ENCODE peak calls at places on chromosomes 11 and 22, in nine cellular contexts. V is SK-N-SH, L is fibroblast of the aortic adventitia, Y is cardiac fibroblast, T is progenitor cell of endocrine pancreas, M is transverse colon, X is AG10803, D is heart left ventricle, B is thyroid gland. N is an unnamed sample.

GRCh38 chr11:131370901-131371790 is 731 bp downstream of the NTM start:
- DNase-seq in V (peak), L (no peak), Y (no peak), T (no peak), M (no peak), X (no peak), D (no peak), B (peak), N (no peak)

GRCh38 chr11:118277312-118277711 is 13.2 kb upstream of the MPZL2 start:
- DNase-seq in V (no peak), L (peak), Y (peak), T (no peak), M (no peak), X (peak), D (no peak), B (peak), N (peak)

GRCh38 chr22:29071261-29072045 is 1.4 kb upstream of the KREMEN1 start:
- DNase-seq in V (no peak), L (peak), Y (peak), T (peak), M (peak), X (no peak), D (peak), B (peak), N (peak)

GRCh38 chr11:76208829-76209670 is 2.7 kb upstream of the WNT11 start:
- DNase-seq in V (peak), L (peak), Y (peak), T (peak), M (peak), X (peak), D (peak), B (peak), N (peak)

GRCh38 chr11:22337571-22338464 is at the start of gene SLC17A6:
- DNase-seq in V (no peak), L (peak), Y (peak), T (peak), M (no peak), X (peak), D (no peak), B (peak), N (peak)

GRCh38 chr11:21565283-21565682 is 627.6 kb upstream of the ANO5 start:
- DNase-seq in V (no peak), L (no peak), Y (no peak), T (no peak), M (no peak), X (no peak), D (no peak), B (no peak), N (no peak)

GRCh38 chr11:830295-831131 is 2.2 kb upstream of the CD151 start:
- DNase-seq in V (peak), L (peak), Y (no peak), T (peak), M (peak), X (peak), D (peak), B (peak), N (peak)

GRCh38 chr11:63838150-63838681 is 694 bp upstream of the MARK2 start:
- DNase-seq in V (no peak), L (no peak), Y (no peak), T (no peak), M (peak), X (no peak), D (no peak), B (no peak), N (peak)

GRCh38 chr22:41576877-41577276 is 12.8 kb downstream of the PMM1 start:
- DNase-seq in V (peak), L (peak), Y (peak), T (peak), M (peak), X (peak), D (peak), B (no peak), N (peak)

GRCh38 chr22:50318698-50319411 is 8.0 kb downstream of the DENND6B start:
- DNase-seq in V (peak), L (no peak), Y (no peak), T (no peak), M (no peak), X (no peak), D (no peak), B (no peak), N (no peak)

GRCh38 chr11:20599424-20600346 is at the start of gene SLC6A5:
- DNase-seq in V (no peak), L (peak), Y (peak), T (peak), M (no peak), X (peak), D (peak), B (peak), N (peak)

GRCh38 chr22:27349456-27349855 is 452.1 kb downstream of the MN1 start:
- DNase-seq in V (no peak), L (peak), Y (peak), T (no peak), M (no peak), X (peak), D (no peak), B (no peak), N (no peak)

GRCh38 chr22:27877501-27877900 is 41.6 kb downstream of the PITPNB start:
- DNase-seq in V (no peak), L (no peak), Y (no peak), T (no peak), M (no peak), X (no peak), D (no peak), B (no peak), N (no peak)

GRCh38 chr11:8222820-8223512 is 40.7 kb downstream of the LMO1 start:
- DNase-seq in V (no peak), L (no peak), Y (no peak), T (no peak), M (peak), X (no peak), D (no peak), B (no peak), N (no peak)

GRCh38 chr11:75592699-75593098 is 30.6 kb downstream of the SERPINH1 start:
- DNase-seq in V (no peak), L (no peak), Y (no peak), T (no peak), M (peak), X (no peak), D (no peak), B (no peak), N (no peak)

GRCh38 chr11:83572521-83572920 is 286.4 kb upstream of the CCDC90B start:
- DNase-seq in V (no peak), L (no peak), Y (no peak), T (no peak), M (no peak), X (peak), D (no peak), B (no peak), N (no peak)

GRCh38 chr22:40680819-40681183 is 1.5 kb downstream of the MCHR1 start:
- DNase-seq in V (no peak), L (no peak), Y (no peak), T (no peak), M (no peak), X (no peak), D (no peak), B (no peak), N (no peak)

GRCh38 chr11:11442791-11443190 is 89.7 kb upstream of the CSNK2A3 start:
- DNase-seq in V (no peak), L (no peak), Y (no peak), T (no peak), M (no peak), X (no peak), D (no peak), B (no peak), N (no peak)

GRCh38 chr22:29461263-29461662 is 18.8 kb upstream of the NEFH start:
- DNase-seq in V (no peak), L (no peak), Y (no peak), T (no peak), M (no peak), X (no peak), D (no peak), B (no peak), N (no peak)

GRCh38 chr11:127056338-127056971 is 55.9 kb upstream of the KIRREL3 start:
- DNase-seq in V (peak), L (no peak), Y (no peak), T (no peak), M (no peak), X (no peak), D (no peak), B (no peak), N (no peak)

GRCh38 chr22:19852177-19852781 is 2.4 kb downstream of the GNB1L start:
- DNase-seq in V (no peak), L (no peak), Y (no peak), T (no peak), M (no peak), X (no peak), D (no peak), B (no peak), N (no peak)

GRCh38 chr11:69828971-69829344 is 9.7 kb upstream of the FGF3 start:
- DNase-seq in V (no peak), L (no peak), Y (no peak), T (no peak), M (peak), X (no peak), D (no peak), B (no peak), N (no peak)

GRCh38 chr11:65434057-65434666 is 11.6 kb downstream of the NEAT1 start:
- DNase-seq in V (no peak), L (peak), Y (peak), T (no peak), M (peak), X (peak), D (no peak), B (no peak), N (no peak)

GRCh38 chr22:40196628-40197027 is 18.9 kb downstream of the TNRC6B start:
- DNase-seq in V (no peak), L (peak), Y (peak), T (no peak), M (no peak), X (peak), D (no peak), B (no peak), N (no peak)

DNA sequence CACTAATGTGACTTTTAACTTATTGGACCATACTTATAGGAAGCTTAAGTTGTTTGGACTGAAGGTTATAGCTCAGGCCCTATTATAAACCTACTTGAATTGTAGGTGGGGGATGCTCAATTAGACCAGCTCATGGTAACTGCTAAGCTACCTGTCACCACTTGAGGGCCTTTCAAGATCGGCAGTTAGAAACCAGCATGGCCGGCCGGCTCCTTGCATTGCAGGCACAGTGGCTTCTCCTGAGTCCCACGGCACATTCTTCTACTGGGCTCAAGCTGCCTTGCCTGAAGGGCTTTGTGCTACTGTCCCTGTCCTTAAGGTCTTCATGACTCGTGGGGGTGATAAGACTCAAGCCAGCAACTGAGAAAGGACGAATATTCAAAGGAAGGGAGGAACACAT is 70.8 kb downstream of the TBC1D22A start:
- DNase-seq in V (no peak), L (no peak), Y (peak), T (no peak), M (no peak), X (no peak), D (no peak), B (peak), N (peak)
- TF ChIP-seq CTCF in V (peak), L (peak), Y (peak), T (peak), M (no peak), X (no peak), D (peak), B (no peak), N (peak)

GRCh38 chr11:116586392-116586791 is 186.4 kb downstream of the BUD13 start:
- DNase-seq in V (no peak), L (no peak), Y (no peak), T (no peak), M (no peak), X (no peak), D (no peak), B (no peak), N (no peak)

GRCh38 chr11:116595305-116595880 is 177.4 kb downstream of the BUD13 start:
- DNase-seq in V (no peak), L (no peak), Y (no peak), T (no peak), M (no peak), X (no peak), D (no peak), B (no peak), N (no peak)

GRCh38 chr11:116590844-116591575 is 181.8 kb downstream of the BUD13 start:
- DNase-seq in V (no peak), L (no peak), Y (no peak), T (no peak), M (no peak), X (no peak), D (no peak), B (no peak), N (no peak)

DNA sequence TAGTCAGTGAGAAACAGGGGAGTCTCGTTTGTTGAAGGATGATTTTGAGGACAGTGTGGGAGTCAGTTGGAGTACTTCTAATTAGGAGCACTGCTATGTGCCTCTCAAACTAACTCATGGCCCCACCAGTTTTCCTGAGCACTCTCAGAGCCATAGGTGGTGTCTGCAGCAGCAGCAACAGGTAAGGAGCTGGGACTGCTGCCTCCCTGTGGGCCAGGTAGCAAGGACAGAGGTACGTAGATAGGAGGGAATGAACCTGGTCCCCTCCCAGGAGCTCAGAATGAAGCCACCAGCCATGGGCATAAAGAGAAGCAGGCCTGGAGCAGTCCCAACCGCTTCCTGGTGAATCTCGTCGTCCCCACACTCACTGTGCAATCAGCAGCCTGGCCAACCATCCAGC is 183.4 kb downstream of the BUD13 start:
- DNase-seq in V (no peak), L (no peak), Y (no peak), T (no peak), M (no peak), X (no peak), D (no peak), B (no peak), N (no peak)
- TF ChIP-seq CTCF in V (no peak), L (no peak), Y (no peak), T (no peak), M (no peak), X (no peak), D (no peak), B (no peak), N (no peak)

DNA sequence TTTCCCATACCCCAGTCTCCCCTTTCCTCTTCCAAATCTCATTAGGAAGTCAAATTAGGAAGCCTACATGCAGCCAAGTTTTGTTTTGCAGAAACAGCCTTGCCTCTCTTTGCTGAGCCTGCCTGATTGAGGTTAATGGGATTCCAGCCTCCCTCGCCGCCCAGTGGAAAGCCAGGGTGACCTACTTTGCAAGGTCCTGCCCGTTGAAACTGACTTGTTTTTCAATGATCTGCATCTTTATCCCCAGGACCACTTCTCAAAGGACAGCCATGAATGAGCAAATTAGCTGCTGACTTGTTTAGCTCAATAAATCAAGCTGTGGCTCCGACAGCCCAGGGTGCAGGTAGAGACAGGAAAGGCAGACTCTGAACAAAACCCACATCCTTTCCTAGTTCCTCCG is 110.4 kb downstream of the RRAS2 start:
- DNase-seq in V (peak), L (no peak), Y (no peak), T (no peak), M (no peak), X (no peak), D (no peak), B (no peak), N (no peak)
- TF ChIP-seq CTCF in V (no peak), L (no peak), Y (no peak), T (no peak), M (no peak), X (peak), D (peak), B (no peak), N (no peak)

DNA sequence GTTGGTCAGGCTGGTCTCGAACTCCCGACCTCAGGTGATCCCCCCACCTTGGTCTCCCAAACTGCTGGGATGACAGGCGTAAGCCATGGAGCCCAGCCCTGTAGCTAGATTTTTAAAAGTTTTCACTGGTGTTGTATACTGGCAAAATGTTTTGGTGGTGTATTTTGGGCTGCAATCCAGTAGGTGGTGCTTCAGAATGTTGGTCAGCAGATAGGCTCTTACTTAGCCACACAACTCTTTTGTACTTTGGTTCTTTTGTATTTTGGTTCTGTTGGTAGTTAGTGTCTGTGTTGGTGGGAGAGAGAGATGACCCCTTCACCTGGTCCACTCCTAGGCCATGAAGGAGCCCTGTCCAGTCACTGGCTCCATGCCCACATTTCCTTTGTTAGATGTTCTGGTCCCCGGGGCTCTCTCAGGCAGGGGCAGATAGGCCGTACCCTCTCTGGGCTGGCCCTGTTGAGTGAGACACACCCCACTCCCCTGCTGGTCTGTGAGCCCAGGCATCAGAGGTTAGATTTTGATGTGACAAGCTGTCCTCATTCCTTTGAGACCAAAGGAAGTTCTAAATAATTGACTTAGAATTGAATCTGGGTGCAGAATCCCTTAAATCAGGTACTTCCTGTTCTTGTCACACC is 123.8 kb downstream of the DDX10 start:
- DNase-seq in V (no peak), L (peak), Y (peak), T (no peak), M (no peak), X (peak), D (peak), B (no peak), N (peak)
- TF ChIP-seq CTCF in V (peak), L (peak), Y (peak), T (peak), M (no peak), X (peak), D (peak), B (no peak), N (no peak)

GRCh38 chr22:38824587-38824986 is 19.2 kb downstream of the NPTXR start:
- DNase-seq in V (no peak), L (peak), Y (peak), T (peak), M (peak), X (peak), D (peak), B (peak), N (peak)
- TF ChIP-seq CTCF in V (peak), L (peak), Y (peak), T (peak), M (no peak), X (peak), D (peak), B (no peak), N (peak)

GRCh38 chr11:114799524-114799923 is 121.2 kb downstream of the NXPE2 start:
- DNase-seq in V (no peak), L (no peak), Y (no peak), T (no peak), M (no peak), X (no peak), D (peak), B (no peak), N (no peak)
- TF ChIP-seq CTCF in V (no peak), L (no peak), Y (no peak), T (no peak), M (no peak), X (no peak), D (peak), B (no peak), N (no peak)

GRCh38 chr11:114774599-114775365 is 96.5 kb downstream of the NXPE2 start:
- DNase-seq in V (peak), L (no peak), Y (peak), T (peak), M (peak), X (peak), D (peak), B (peak), N (peak)
- TF ChIP-seq CTCF in V (peak), L (no peak), Y (peak), T (peak), M (peak), X (peak), D (peak), B (peak), N (no peak)

GRCh38 chr11:112029460-112029859 is 4.3 kb downstream of the DLAT start:
- DNase-seq in V (no peak), L (no peak), Y (no peak), T (no peak), M (no peak), X (no peak), D (no peak), B (no peak), N (no peak)

GRCh38 chr11:112037527-112037926 is 12.3 kb downstream of the DLAT start:
- DNase-seq in V (no peak), L (no peak), Y (no peak), T (no peak), M (no peak), X (no peak), D (no peak), B (no peak), N (no peak)

DNA sequence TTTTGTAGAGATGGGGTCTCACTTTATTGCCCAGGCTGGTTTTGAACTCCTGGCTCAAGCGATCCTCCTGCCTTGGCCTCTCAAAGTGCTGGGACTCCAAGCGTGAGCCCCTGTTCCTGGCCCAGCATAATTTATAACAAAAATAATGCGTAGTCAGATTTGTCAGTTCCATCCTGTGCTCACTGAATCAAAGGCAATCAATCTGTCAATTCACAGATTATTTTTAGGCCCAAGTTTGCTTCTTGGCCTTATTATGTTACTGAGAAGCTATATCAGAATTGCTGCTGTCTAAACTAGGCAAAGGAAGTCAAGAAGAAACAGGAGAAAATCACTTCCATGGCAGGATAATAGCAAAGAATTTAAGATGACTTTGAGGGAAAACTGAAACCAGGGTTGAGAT is 8.7 kb downstream of the DLAT start:
- DNase-seq in V (no peak), L (no peak), Y (no peak), T (no peak), M (no peak), X (no peak), D (no peak), B (no peak), N (no peak)
- TF ChIP-seq CTCF in V (no peak), L (no peak), Y (no peak), T (no peak), M (no peak), X (no peak), D (no peak), B (no peak), N (no peak)

GRCh38 chr22:45867118-45867905 is 109.7 kb downstream of the WNT7B start:
- DNase-seq in V (peak), L (no peak), Y (peak), T (no peak), M (no peak), X (peak), D (no peak), B (peak), N (no peak)
- TF ChIP-seq CTCF in V (no peak), L (peak), Y (no peak), T (peak), M (no peak), X (peak), D (peak), B (peak), N (no peak)

N was measured in Calu3.